ENCODE peak calls at places on chromosome 19, in four cellular contexts. One of them, this sample, is unnamed.

GRCh38 chr19:1098177-1099051 is 3.2 kb upstream of the POLR2E start:
- DNase-seq in activated CD8-positive, alpha-beta memory T cell treated with anti-CD3 and anti-CD28 coated beads, Interleukin-2, amount 10 ng/mL, durations not matched to agents 7 days and 5 days: no peak
- DNase-seq in central memory CD4-positive, alpha-beta T cell: no peak
- DNase-seq in T-helper 2 cell: no peak
- DNase-seq in this sample: no peak

GRCh38 chr19:37966211-37967072 is 59.4 kb downstream of the SIPA1L3 start:
- DNase-seq in central memory CD4-positive, alpha-beta T cell: no peak
- DNase-seq in T-helper 2 cell: no peak
- DNase-seq in activated CD8-positive, alpha-beta memory T cell treated with anti-CD3 and anti-CD28 coated beads, Interleukin-2, amount 10 ng/mL, durations not matched to agents 7 days and 5 days: no peak
- DNase-seq in this sample: no peak

GRCh38 chr19:15195381-15195964 is 5.3 kb downstream of the NOTCH3 start:
- DNase-seq in central memory CD4-positive, alpha-beta T cell: no peak
- DNase-seq in activated CD8-positive, alpha-beta memory T cell treated with anti-CD3 and anti-CD28 coated beads, Interleukin-2, amount 10 ng/mL, durations not matched to agents 7 days and 5 days: no peak
- DNase-seq in T-helper 2 cell: no peak
- DNase-seq in this sample: no peak

GRCh38 chr19:8444677-8445487 is at the start of gene HNRNPM:
- DNase-seq in central memory CD4-positive, alpha-beta T cell: peak; percentile 100
- DNase-seq in T-helper 2 cell: peak; percentile 100
- DNase-seq in activated CD8-positive, alpha-beta memory T cell treated with anti-CD3 and anti-CD28 coated beads, Interleukin-2, amount 10 ng/mL, durations not matched to agents 7 days and 5 days: peak; percentile 100
- DNase-seq in this sample: peak; percentile 68

GRCh38 chr19:17333611-17334413 is 843 bp downstream of the ANO8 start:
- DNase-seq in T-helper 2 cell: peak; percentile 60
- DNase-seq in central memory CD4-positive, alpha-beta T cell: peak; percentile 65
- DNase-seq in activated CD8-positive, alpha-beta memory T cell treated with anti-CD3 and anti-CD28 coated beads, Interleukin-2, amount 10 ng/mL, durations not matched to agents 7 days and 5 days: peak; percentile 93
- DNase-seq in this sample: no peak

GRCh38 chr19:55391702-55392615 is 6.2 kb downstream of the RPL28 start:
- DNase-seq in activated CD8-positive, alpha-beta memory T cell treated with anti-CD3 and anti-CD28 coated beads, Interleukin-2, amount 10 ng/mL, durations not matched to agents 7 days and 5 days: no peak
- DNase-seq in T-helper 2 cell: no peak
- DNase-seq in central memory CD4-positive, alpha-beta T cell: no peak
- DNase-seq in this sample: no peak

GRCh38 chr19:4059493-4059880 is 7.2 kb downstream of the ZBTB7A start:
- DNase-seq in T-helper 2 cell: no peak
- DNase-seq in activated CD8-positive, alpha-beta memory T cell treated with anti-CD3 and anti-CD28 coated beads, Interleukin-2, amount 10 ng/mL, durations not matched to agents 7 days and 5 days: no peak
- DNase-seq in central memory CD4-positive, alpha-beta T cell: no peak
- DNase-seq in this sample: no peak

GRCh38 chr19:46416077-46416709 is 2.8 kb upstream of the CCDC8 start:
- DNase-seq in central memory CD4-positive, alpha-beta T cell: no peak
- DNase-seq in T-helper 2 cell: no peak
- DNase-seq in activated CD8-positive, alpha-beta memory T cell treated with anti-CD3 and anti-CD28 coated beads, Interleukin-2, amount 10 ng/mL, durations not matched to agents 7 days and 5 days: no peak
- DNase-seq in this sample: peak; percentile 65

GRCh38 chr19:38247126-38247525 is 9.0 kb downstream of the PPP1R14A start:
- DNase-seq in central memory CD4-positive, alpha-beta T cell: no peak
- DNase-seq in T-helper 2 cell: no peak
- DNase-seq in activated CD8-positive, alpha-beta memory T cell treated with anti-CD3 and anti-CD28 coated beads, Interleukin-2, amount 10 ng/mL, durations not matched to agents 7 days and 5 days: no peak
- DNase-seq in this sample: no peak

GRCh38 chr19:2554856-2555255 is 78.9 kb downstream of the GADD45B start:
- DNase-seq in T-helper 2 cell: no peak
- DNase-seq in central memory CD4-positive, alpha-beta T cell: no peak
- DNase-seq in activated CD8-positive, alpha-beta memory T cell treated with anti-CD3 and anti-CD28 coated beads, Interleukin-2, amount 10 ng/mL, durations not matched to agents 7 days and 5 days: no peak
- DNase-seq in this sample: no peak

GRCh38 chr19:41565384-41565730 is 10.6 kb upstream of the CEACAM21 start:
- DNase-seq in activated CD8-positive, alpha-beta memory T cell treated with anti-CD3 and anti-CD28 coated beads, Interleukin-2, amount 10 ng/mL, durations not matched to agents 7 days and 5 days: no peak
- DNase-seq in central memory CD4-positive, alpha-beta T cell: no peak
- DNase-seq in T-helper 2 cell: no peak
- DNase-seq in this sample: no peak

GRCh38 chr19:6100284-6100915 is 9.9 kb downstream of the RFX2 start:
- DNase-seq in activated CD8-positive, alpha-beta memory T cell treated with anti-CD3 and anti-CD28 coated beads, Interleukin-2, amount 10 ng/mL, durations not matched to agents 7 days and 5 days: no peak
- DNase-seq in central memory CD4-positive, alpha-beta T cell: peak; percentile 20
- DNase-seq in T-helper 2 cell: no peak
- DNase-seq in this sample: no peak

GRCh38 chr19:58409010-58409790 is 751 bp downstream of the ZNF584 start:
- DNase-seq in T-helper 2 cell: no peak
- DNase-seq in activated CD8-positive, alpha-beta memory T cell treated with anti-CD3 and anti-CD28 coated beads, Interleukin-2, amount 10 ng/mL, durations not matched to agents 7 days and 5 days: peak; percentile 55
- DNase-seq in central memory CD4-positive, alpha-beta T cell: no peak
- DNase-seq in this sample: no peak

GRCh38 chr19:12000152-12000981 is 35.1 kb downstream of the ZNF433 start:
- DNase-seq in central memory CD4-positive, alpha-beta T cell: no peak
- DNase-seq in T-helper 2 cell: no peak
- DNase-seq in activated CD8-positive, alpha-beta memory T cell treated with anti-CD3 and anti-CD28 coated beads, Interleukin-2, amount 10 ng/mL, durations not matched to agents 7 days and 5 days: no peak
- DNase-seq in this sample: no peak

GRCh38 chr19:2970201-2970838 is 7.0 kb upstream of the TLE6 start:
- DNase-seq in activated CD8-positive, alpha-beta memory T cell treated with anti-CD3 and anti-CD28 coated beads, Interleukin-2, amount 10 ng/mL, durations not matched to agents 7 days and 5 days: no peak
- DNase-seq in T-helper 2 cell: no peak
- DNase-seq in central memory CD4-positive, alpha-beta T cell: no peak
- DNase-seq in this sample: no peak

GRCh38 chr19:14114854-14115253 is 2.7 kb downstream of the PRKACA start:
- DNase-seq in T-helper 2 cell: peak; percentile 27
- DNase-seq in activated CD8-positive, alpha-beta memory T cell treated with anti-CD3 and anti-CD28 coated beads, Interleukin-2, amount 10 ng/mL, durations not matched to agents 7 days and 5 days: peak; percentile 70
- DNase-seq in central memory CD4-positive, alpha-beta T cell: peak; percentile 22
- DNase-seq in this sample: no peak

GRCh38 chr19:38201731-38202130 is 22.3 kb downstream of the DPF1 start:
- DNase-seq in activated CD8-positive, alpha-beta memory T cell treated with anti-CD3 and anti-CD28 coated beads, Interleukin-2, amount 10 ng/mL, durations not matched to agents 7 days and 5 days: no peak
- DNase-seq in central memory CD4-positive, alpha-beta T cell: no peak
- DNase-seq in T-helper 2 cell: no peak
- DNase-seq in this sample: no peak

GRCh38 chr19:47561440-47562045 is 11.4 kb downstream of the ZNF541 start:
- DNase-seq in activated CD8-positive, alpha-beta memory T cell treated with anti-CD3 and anti-CD28 coated beads, Interleukin-2, amount 10 ng/mL, durations not matched to agents 7 days and 5 days: no peak
- DNase-seq in central memory CD4-positive, alpha-beta T cell: no peak
- DNase-seq in T-helper 2 cell: no peak
- DNase-seq in this sample: no peak

GRCh38 chr19:16021796-16022195 is 54.5 kb upstream of the TPM4 start:
- DNase-seq in central memory CD4-positive, alpha-beta T cell: no peak
- DNase-seq in activated CD8-positive, alpha-beta memory T cell treated with anti-CD3 and anti-CD28 coated beads, Interleukin-2, amount 10 ng/mL, durations not matched to agents 7 days and 5 days: no peak
- DNase-seq in T-helper 2 cell: no peak
- DNase-seq in this sample: no peak

GRCh38 chr19:5434970-5435641 is 20.1 kb upstream of the ZNRF4 start:
- DNase-seq in activated CD8-positive, alpha-beta memory T cell treated with anti-CD3 and anti-CD28 coated beads, Interleukin-2, amount 10 ng/mL, durations not matched to agents 7 days and 5 days: no peak
- DNase-seq in T-helper 2 cell: no peak
- DNase-seq in central memory CD4-positive, alpha-beta T cell: no peak
- DNase-seq in this sample: no peak

GRCh38 chr19:35122687-35123551 is 7.3 kb downstream of the FXYD3 start:
- DNase-seq in activated CD8-positive, alpha-beta memory T cell treated with anti-CD3 and anti-CD28 coated beads, Interleukin-2, amount 10 ng/mL, durations not matched to agents 7 days and 5 days: no peak
- DNase-seq in T-helper 2 cell: no peak
- DNase-seq in central memory CD4-positive, alpha-beta T cell: no peak
- DNase-seq in this sample: no peak

GRCh38 chr19:50514346-50515167 is 844 bp upstream of the ASPDH start:
- DNase-seq in central memory CD4-positive, alpha-beta T cell: no peak
- DNase-seq in activated CD8-positive, alpha-beta memory T cell treated with anti-CD3 and anti-CD28 coated beads, Interleukin-2, amount 10 ng/mL, durations not matched to agents 7 days and 5 days: no peak
- DNase-seq in T-helper 2 cell: no peak
- DNase-seq in this sample: no peak

GRCh38 chr19:3153286-3154230 is 17.7 kb downstream of the GNA15 start:
- DNase-seq in T-helper 2 cell: no peak
- DNase-seq in activated CD8-positive, alpha-beta memory T cell treated with anti-CD3 and anti-CD28 coated beads, Interleukin-2, amount 10 ng/mL, durations not matched to agents 7 days and 5 days: no peak
- DNase-seq in central memory CD4-positive, alpha-beta T cell: no peak
- DNase-seq in this sample: no peak

GRCh38 chr19:38173324-38174041 is 50.5 kb downstream of the DPF1 start:
- DNase-seq in T-helper 2 cell: no peak
- DNase-seq in activated CD8-positive, alpha-beta memory T cell treated with anti-CD3 and anti-CD28 coated beads, Interleukin-2, amount 10 ng/mL, durations not matched to agents 7 days and 5 days: no peak
- DNase-seq in central memory CD4-positive, alpha-beta T cell: no peak
- DNase-seq in this sample: no peak